ENCODE peak calls at places on chromosomes 13 and 19, in seven cellular contexts. One of them, this sample, is unnamed.

GRCh38 chr13:87777395-87777794 is 106.2 kb downstream of the SLITRK5 start:
- DNase-seq in anterior cingulate cortex: no peak
- DNase-seq in activated effector memory CD4-positive, alpha-beta T cell treated with anti-CD3 and anti-CD28 coated beads, Interleukin-2, amount 50 U/mL, for 16 hours: no peak
- DNase-seq in fibroblast of the aortic adventitia: no peak
- DNase-seq in hypothalamus: no peak
- DNase-seq in Calu3: no peak
- DNase-seq in NCI-H1092 treated with DMSO at 0.1 percent for 48 hours: peak
- DNase-seq in this sample: no peak

GRCh38 chr13:26022538-26023292 is 29.1 kb downstream of the SHISA2 start:
- DNase-seq in anterior cingulate cortex: no peak
- DNase-seq in activated effector memory CD4-positive, alpha-beta T cell treated with anti-CD3 and anti-CD28 coated beads, Interleukin-2, amount 50 U/mL, for 16 hours: no peak
- DNase-seq in fibroblast of the aortic adventitia: peak
- DNase-seq in hypothalamus: no peak
- DNase-seq in Calu3: peak
- DNase-seq in NCI-H1092 treated with DMSO at 0.1 percent for 48 hours: peak
- DNase-seq in this sample: no peak

GRCh38 chr19:29537181-29537580 is 11.4 kb downstream of the VSTM2B start:
- DNase-seq in anterior cingulate cortex: no peak
- DNase-seq in activated effector memory CD4-positive, alpha-beta T cell treated with anti-CD3 and anti-CD28 coated beads, Interleukin-2, amount 50 U/mL, for 16 hours: peak
- DNase-seq in fibroblast of the aortic adventitia: no peak
- DNase-seq in hypothalamus: no peak
- DNase-seq in Calu3: no peak
- DNase-seq in NCI-H1092 treated with DMSO at 0.1 percent for 48 hours: no peak
- DNase-seq in this sample: no peak

GRCh38 chr19:35058370-35058769 is 16.8 kb downstream of the HPN start:
- DNase-seq in anterior cingulate cortex: no peak
- DNase-seq in activated effector memory CD4-positive, alpha-beta T cell treated with anti-CD3 and anti-CD28 coated beads, Interleukin-2, amount 50 U/mL, for 16 hours: no peak
- DNase-seq in fibroblast of the aortic adventitia: no peak
- DNase-seq in hypothalamus: no peak
- DNase-seq in Calu3: no peak
- DNase-seq in NCI-H1092 treated with DMSO at 0.1 percent for 48 hours: no peak
- DNase-seq in this sample: no peak

GRCh38 chr13:76339649-76340048 is 546.6 kb downstream of the KCTD12 start:
- DNase-seq in anterior cingulate cortex: no peak
- DNase-seq in activated effector memory CD4-positive, alpha-beta T cell treated with anti-CD3 and anti-CD28 coated beads, Interleukin-2, amount 50 U/mL, for 16 hours: no peak
- DNase-seq in fibroblast of the aortic adventitia: no peak
- DNase-seq in hypothalamus: no peak
- DNase-seq in Calu3: no peak
- DNase-seq in NCI-H1092 treated with DMSO at 0.1 percent for 48 hours: no peak
- DNase-seq in this sample: no peak

GRCh38 chr13:106570354-106570822 is 2.5 kb upstream of the ARGLU1 start:
- DNase-seq in anterior cingulate cortex: no peak
- DNase-seq in activated effector memory CD4-positive, alpha-beta T cell treated with anti-CD3 and anti-CD28 coated beads, Interleukin-2, amount 50 U/mL, for 16 hours: peak
- DNase-seq in fibroblast of the aortic adventitia: peak
- DNase-seq in hypothalamus: peak
- DNase-seq in Calu3: peak
- DNase-seq in NCI-H1092 treated with DMSO at 0.1 percent for 48 hours: no peak
- DNase-seq in this sample: peak

GRCh38 chr19:51807111-51807701 is 12.2 kb downstream of the FPR3 start:
- DNase-seq in anterior cingulate cortex: no peak
- DNase-seq in activated effector memory CD4-positive, alpha-beta T cell treated with anti-CD3 and anti-CD28 coated beads, Interleukin-2, amount 50 U/mL, for 16 hours: no peak
- DNase-seq in fibroblast of the aortic adventitia: no peak
- DNase-seq in hypothalamus: no peak
- DNase-seq in Calu3: no peak
- DNase-seq in NCI-H1092 treated with DMSO at 0.1 percent for 48 hours: no peak
- DNase-seq in this sample: no peak

GRCh38 chr19:29645911-29646310 is 19.4 kb upstream of the PLEKHF1 start:
- DNase-seq in anterior cingulate cortex: peak
- DNase-seq in activated effector memory CD4-positive, alpha-beta T cell treated with anti-CD3 and anti-CD28 coated beads, Interleukin-2, amount 50 U/mL, for 16 hours: no peak
- DNase-seq in fibroblast of the aortic adventitia: peak
- DNase-seq in hypothalamus: no peak
- DNase-seq in Calu3: no peak
- DNase-seq in NCI-H1092 treated with DMSO at 0.1 percent for 48 hours: no peak
- DNase-seq in this sample: no peak

GRCh38 chr19:5231857-5232503 is 108.6 kb downstream of the PTPRS start:
- DNase-seq in anterior cingulate cortex: no peak
- DNase-seq in activated effector memory CD4-positive, alpha-beta T cell treated with anti-CD3 and anti-CD28 coated beads, Interleukin-2, amount 50 U/mL, for 16 hours: no peak
- DNase-seq in fibroblast of the aortic adventitia: peak
- DNase-seq in hypothalamus: no peak
- DNase-seq in Calu3: no peak
- DNase-seq in NCI-H1092 treated with DMSO at 0.1 percent for 48 hours: no peak
- DNase-seq in this sample: no peak

GRCh38 chr13:25963681-25964080 is 88.1 kb downstream of the SHISA2 start:
- DNase-seq in anterior cingulate cortex: no peak
- DNase-seq in activated effector memory CD4-positive, alpha-beta T cell treated with anti-CD3 and anti-CD28 coated beads, Interleukin-2, amount 50 U/mL, for 16 hours: no peak
- DNase-seq in fibroblast of the aortic adventitia: no peak
- DNase-seq in hypothalamus: no peak
- DNase-seq in Calu3: no peak
- DNase-seq in NCI-H1092 treated with DMSO at 0.1 percent for 48 hours: peak
- DNase-seq in this sample: no peak

GRCh38 chr13:99895428-99895998 is 76.1 kb downstream of the ZIC5 start:
- DNase-seq in anterior cingulate cortex: no peak
- DNase-seq in activated effector memory CD4-positive, alpha-beta T cell treated with anti-CD3 and anti-CD28 coated beads, Interleukin-2, amount 50 U/mL, for 16 hours: peak
- DNase-seq in fibroblast of the aortic adventitia: no peak
- DNase-seq in hypothalamus: no peak
- DNase-seq in Calu3: no peak
- DNase-seq in NCI-H1092 treated with DMSO at 0.1 percent for 48 hours: no peak
- DNase-seq in this sample: no peak

GRCh38 chr13:70604448-70604847 is 496.2 kb upstream of the KLHL1 start:
- DNase-seq in anterior cingulate cortex: no peak
- DNase-seq in activated effector memory CD4-positive, alpha-beta T cell treated with anti-CD3 and anti-CD28 coated beads, Interleukin-2, amount 50 U/mL, for 16 hours: no peak
- DNase-seq in fibroblast of the aortic adventitia: no peak
- DNase-seq in hypothalamus: no peak
- DNase-seq in Calu3: no peak
- DNase-seq in NCI-H1092 treated with DMSO at 0.1 percent for 48 hours: no peak
- DNase-seq in this sample: no peak

GRCh38 chr13:87361216-87361615 is 310.0 kb upstream of the SLITRK5 start:
- DNase-seq in anterior cingulate cortex: no peak
- DNase-seq in activated effector memory CD4-positive, alpha-beta T cell treated with anti-CD3 and anti-CD28 coated beads, Interleukin-2, amount 50 U/mL, for 16 hours: no peak
- DNase-seq in fibroblast of the aortic adventitia: no peak
- DNase-seq in hypothalamus: no peak
- DNase-seq in Calu3: no peak
- DNase-seq in NCI-H1092 treated with DMSO at 0.1 percent for 48 hours: no peak
- DNase-seq in this sample: no peak

GRCh38 chr13:77980592-77980991 is 62.0 kb upstream of the EDNRB start:
- DNase-seq in anterior cingulate cortex: no peak
- DNase-seq in activated effector memory CD4-positive, alpha-beta T cell treated with anti-CD3 and anti-CD28 coated beads, Interleukin-2, amount 50 U/mL, for 16 hours: no peak
- DNase-seq in fibroblast of the aortic adventitia: peak
- DNase-seq in hypothalamus: no peak
- DNase-seq in Calu3: no peak
- DNase-seq in NCI-H1092 treated with DMSO at 0.1 percent for 48 hours: no peak
- DNase-seq in this sample: no peak

GRCh38 chr19:13475044-13475443 is 31.2 kb downstream of the CACNA1A start:
- DNase-seq in anterior cingulate cortex: no peak
- DNase-seq in activated effector memory CD4-positive, alpha-beta T cell treated with anti-CD3 and anti-CD28 coated beads, Interleukin-2, amount 50 U/mL, for 16 hours: no peak
- DNase-seq in fibroblast of the aortic adventitia: no peak
- DNase-seq in hypothalamus: no peak
- DNase-seq in Calu3: no peak
- DNase-seq in NCI-H1092 treated with DMSO at 0.1 percent for 48 hours: no peak
- DNase-seq in this sample: no peak

GRCh38 chr13:79662882-79663281 is 181.9 kb downstream of the NDFIP2 start:
- DNase-seq in anterior cingulate cortex: no peak
- DNase-seq in activated effector memory CD4-positive, alpha-beta T cell treated with anti-CD3 and anti-CD28 coated beads, Interleukin-2, amount 50 U/mL, for 16 hours: no peak
- DNase-seq in fibroblast of the aortic adventitia: no peak
- DNase-seq in hypothalamus: no peak
- DNase-seq in Calu3: no peak
- DNase-seq in NCI-H1092 treated with DMSO at 0.1 percent for 48 hours: no peak
- DNase-seq in this sample: no peak

GRCh38 chr19:17483605-17484002 is 13.3 kb downstream of the SLC27A1 start:
- DNase-seq in anterior cingulate cortex: no peak
- DNase-seq in activated effector memory CD4-positive, alpha-beta T cell treated with anti-CD3 and anti-CD28 coated beads, Interleukin-2, amount 50 U/mL, for 16 hours: no peak
- DNase-seq in fibroblast of the aortic adventitia: no peak
- DNase-seq in hypothalamus: no peak
- DNase-seq in Calu3: no peak
- DNase-seq in NCI-H1092 treated with DMSO at 0.1 percent for 48 hours: no peak
- DNase-seq in this sample: no peak

GRCh38 chr19:48342841-48343540 is 17.6 kb downstream of the EMP3 start:
- DNase-seq in anterior cingulate cortex: no peak
- DNase-seq in activated effector memory CD4-positive, alpha-beta T cell treated with anti-CD3 and anti-CD28 coated beads, Interleukin-2, amount 50 U/mL, for 16 hours: no peak
- DNase-seq in fibroblast of the aortic adventitia: no peak
- DNase-seq in hypothalamus: no peak
- DNase-seq in Calu3: no peak
- DNase-seq in NCI-H1092 treated with DMSO at 0.1 percent for 48 hours: no peak
- DNase-seq in this sample: no peak

GRCh38 chr19:13850910-13851753 is 25.8 kb upstream of the NANOS3 start:
- DNase-seq in anterior cingulate cortex: no peak
- DNase-seq in activated effector memory CD4-positive, alpha-beta T cell treated with anti-CD3 and anti-CD28 coated beads, Interleukin-2, amount 50 U/mL, for 16 hours: peak
- DNase-seq in fibroblast of the aortic adventitia: peak
- DNase-seq in hypothalamus: peak
- DNase-seq in Calu3: peak
- DNase-seq in NCI-H1092 treated with DMSO at 0.1 percent for 48 hours: no peak
- DNase-seq in this sample: peak

GRCh38 chr13:83136660-83137059 is 745.6 kb downstream of the SLITRK1 start:
- DNase-seq in anterior cingulate cortex: no peak
- DNase-seq in activated effector memory CD4-positive, alpha-beta T cell treated with anti-CD3 and anti-CD28 coated beads, Interleukin-2, amount 50 U/mL, for 16 hours: no peak
- DNase-seq in fibroblast of the aortic adventitia: no peak
- DNase-seq in hypothalamus: no peak
- DNase-seq in Calu3: no peak
- DNase-seq in NCI-H1092 treated with DMSO at 0.1 percent for 48 hours: no peak
- DNase-seq in this sample: no peak

GRCh38 chr19:47580397-47580796 is 7.4 kb upstream of the ZNF541 start:
- DNase-seq in anterior cingulate cortex: no peak
- DNase-seq in activated effector memory CD4-positive, alpha-beta T cell treated with anti-CD3 and anti-CD28 coated beads, Interleukin-2, amount 50 U/mL, for 16 hours: no peak
- DNase-seq in fibroblast of the aortic adventitia: no peak
- DNase-seq in hypothalamus: no peak
- DNase-seq in Calu3: no peak
- DNase-seq in NCI-H1092 treated with DMSO at 0.1 percent for 48 hours: no peak
- DNase-seq in this sample: no peak

GRCh38 chr13:92806215-92806614 is 420.4 kb upstream of the GPC6 start:
- DNase-seq in anterior cingulate cortex: no peak
- DNase-seq in activated effector memory CD4-positive, alpha-beta T cell treated with anti-CD3 and anti-CD28 coated beads, Interleukin-2, amount 50 U/mL, for 16 hours: no peak
- DNase-seq in fibroblast of the aortic adventitia: peak
- DNase-seq in hypothalamus: no peak
- DNase-seq in Calu3: no peak
- DNase-seq in NCI-H1092 treated with DMSO at 0.1 percent for 48 hours: no peak
- DNase-seq in this sample: no peak

GRCh38 chr13:43363156-43363918 is 340.0 kb downstream of the DNAJC15 start:
- DNase-seq in anterior cingulate cortex: no peak
- DNase-seq in activated effector memory CD4-positive, alpha-beta T cell treated with anti-CD3 and anti-CD28 coated beads, Interleukin-2, amount 50 U/mL, for 16 hours: no peak
- DNase-seq in fibroblast of the aortic adventitia: peak
- DNase-seq in hypothalamus: no peak
- DNase-seq in Calu3: no peak
- DNase-seq in NCI-H1092 treated with DMSO at 0.1 percent for 48 hours: peak
- DNase-seq in this sample: no peak

GRCh38 chr19:5851302-5851701 is at the start of gene FUT3:
- DNase-seq in anterior cingulate cortex: no peak
- DNase-seq in activated effector memory CD4-positive, alpha-beta T cell treated with anti-CD3 and anti-CD28 coated beads, Interleukin-2, amount 50 U/mL, for 16 hours: no peak
- DNase-seq in fibroblast of the aortic adventitia: no peak
- DNase-seq in hypothalamus: no peak
- DNase-seq in Calu3: peak
- DNase-seq in NCI-H1092 treated with DMSO at 0.1 percent for 48 hours: no peak
- DNase-seq in this sample: no peak

GRCh38 chr13:67139551-67139950 is 90.6 kb downstream of the PCDH9 start:
- DNase-seq in anterior cingulate cortex: no peak
- DNase-seq in activated effector memory CD4-positive, alpha-beta T cell treated with anti-CD3 and anti-CD28 coated beads, Interleukin-2, amount 50 U/mL, for 16 hours: no peak
- DNase-seq in fibroblast of the aortic adventitia: no peak
- DNase-seq in hypothalamus: no peak
- DNase-seq in Calu3: no peak
- DNase-seq in NCI-H1092 treated with DMSO at 0.1 percent for 48 hours: peak
- DNase-seq in this sample: no peak

GRCh38 chr13:112961457-112962369 is 7.3 kb upstream of the MCF2L start:
- DNase-seq in anterior cingulate cortex: no peak
- DNase-seq in activated effector memory CD4-positive, alpha-beta T cell treated with anti-CD3 and anti-CD28 coated beads, Interleukin-2, amount 50 U/mL, for 16 hours: peak
- DNase-seq in fibroblast of the aortic adventitia: no peak
- DNase-seq in hypothalamus: no peak
- DNase-seq in Calu3: no peak
- DNase-seq in NCI-H1092 treated with DMSO at 0.1 percent for 48 hours: no peak
- DNase-seq in this sample: no peak